ENCODE peak calls at places on chromosomes 12 and 14, in five cellular contexts. One of them, this sample, is unnamed.

GRCh38 chr12:42483534-42483857 is 106.0 kb downstream of the PRICKLE1 start:
- DNase-seq in K562: peak
- DNase-seq in HepG2: no peak
- DNase-seq in WTC11: no peak
- DNase-seq in HCT116: no peak
- DNase-seq in this sample: peak

GRCh38 chr12:112107728-112108447 is 695 bp downstream of the NAA25 start:
- DNase-seq in K562: peak
- DNase-seq in HepG2: no peak
- DNase-seq in WTC11: peak
- DNase-seq in HCT116: no peak
- DNase-seq in this sample: peak

GRCh38 chr12:22658214-22658613 is 33.2 kb downstream of the ETNK1 start:
- DNase-seq in K562: no peak
- DNase-seq in HepG2: no peak
- DNase-seq in WTC11: no peak
- DNase-seq in HCT116: no peak
- DNase-seq in this sample: no peak

GRCh38 chr14:98507269-98507668 is 764.7 kb downstream of the BCL11B start:
- DNase-seq in K562: no peak
- DNase-seq in HepG2: no peak
- DNase-seq in WTC11: no peak
- DNase-seq in HCT116: no peak
- DNase-seq in this sample: no peak

GRCh38 chr12:108914031-108914630 is 34.2 kb downstream of the DAO start:
- DNase-seq in K562: no peak
- DNase-seq in HepG2: no peak
- DNase-seq in WTC11: no peak
- DNase-seq in HCT116: no peak
- DNase-seq in this sample: no peak

GRCh38 chr14:62824086-62824485 is 221.2 kb downstream of the KCNH5 start:
- DNase-seq in K562: no peak
- DNase-seq in HepG2: no peak
- DNase-seq in WTC11: no peak
- DNase-seq in HCT116: no peak
- DNase-seq in this sample: no peak

GRCh38 chr14:74582910-74583581 is 29.0 kb downstream of the LTBP2 start:
- DNase-seq in K562: no peak
- DNase-seq in HepG2: no peak
- DNase-seq in WTC11: no peak
- DNase-seq in HCT116: no peak
- DNase-seq in this sample: no peak

GRCh38 chr12:122062832-122063690 is 15.5 kb upstream of the MLXIP start:
- DNase-seq in K562: peak
- DNase-seq in HepG2: peak
- DNase-seq in WTC11: no peak
- DNase-seq in HCT116: peak
- DNase-seq in this sample: no peak

GRCh38 chr12:52230364-52231281 is 2.4 kb upstream of the KRT7 start:
- DNase-seq in K562: no peak
- DNase-seq in HepG2: no peak
- DNase-seq in WTC11: no peak
- DNase-seq in HCT116: no peak
- DNase-seq in this sample: no peak

GRCh38 chr14:91901449-91902250 is 34.3 kb upstream of the TC2N start:
- DNase-seq in K562: no peak
- DNase-seq in HepG2: no peak
- DNase-seq in WTC11: no peak
- DNase-seq in HCT116: no peak
- DNase-seq in this sample: no peak

GRCh38 chr12:332581-333205 is 56.4 kb downstream of the KDM5A start:
- DNase-seq in K562: no peak
- DNase-seq in HepG2: no peak
- DNase-seq in WTC11: no peak
- DNase-seq in HCT116: no peak
- DNase-seq in this sample: no peak

GRCh38 chr12:80157640-80158039 is 58.3 kb downstream of the OTOGL start:
- DNase-seq in K562: no peak
- DNase-seq in HepG2: no peak
- DNase-seq in WTC11: no peak
- DNase-seq in HCT116: no peak
- DNase-seq in this sample: no peak

GRCh38 chr12:20142956-20143355 is 225.4 kb upstream of the PDE3A start:
- DNase-seq in K562: no peak
- DNase-seq in HepG2: no peak
- DNase-seq in WTC11: no peak
- DNase-seq in HCT116: no peak
- DNase-seq in this sample: peak

GRCh38 chr14:75399819-75400678 is 27.8 kb upstream of the JDP2 start:
- DNase-seq in K562: no peak
- DNase-seq in HepG2: no peak
- DNase-seq in WTC11: no peak
- DNase-seq in HCT116: no peak
- DNase-seq in this sample: no peak

GRCh38 chr12:99352269-99352668 is 295.3 kb upstream of the GARIN6 start:
- DNase-seq in K562: no peak
- DNase-seq in HepG2: no peak
- DNase-seq in WTC11: no peak
- DNase-seq in HCT116: no peak
- DNase-seq in this sample: no peak

GRCh38 chr12:1920971-1921370 is 2.5 kb upstream of the CACNA2D4 start:
- DNase-seq in K562: no peak
- DNase-seq in HepG2: no peak
- DNase-seq in WTC11: no peak
- DNase-seq in HCT116: no peak
- DNase-seq in this sample: peak

GRCh38 chr14:72567226-72567625 is 326.7 kb downstream of the DPF3 start:
- DNase-seq in K562: peak
- DNase-seq in HepG2: no peak
- DNase-seq in WTC11: no peak
- DNase-seq in HCT116: no peak
- DNase-seq in this sample: no peak

GRCh38 chr12:8011331-8011730 is 21.2 kb upstream of the FOXJ2 start:
- DNase-seq in K562: no peak
- DNase-seq in HepG2: no peak
- DNase-seq in WTC11: no peak
- DNase-seq in HCT116: no peak
- DNase-seq in this sample: no peak

GRCh38 chr12:22744197-22744596 is 119.2 kb downstream of the ETNK1 start:
- DNase-seq in K562: no peak
- DNase-seq in HepG2: no peak
- DNase-seq in WTC11: no peak
- DNase-seq in HCT116: no peak
- DNase-seq in this sample: no peak

GRCh38 chr12:100733817-100734593 is 60.6 kb upstream of the ANO4 start:
- DNase-seq in K562: no peak
- DNase-seq in HepG2: peak
- DNase-seq in WTC11: no peak
- DNase-seq in HCT116: peak
- DNase-seq in this sample: peak

GRCh38 chr12:57852620-57853509 is 6.3 kb upstream of the CTDSP2 start:
- DNase-seq in K562: peak
- DNase-seq in HepG2: peak
- DNase-seq in WTC11: peak
- DNase-seq in HCT116: no peak
- DNase-seq in this sample: no peak

DNA sequence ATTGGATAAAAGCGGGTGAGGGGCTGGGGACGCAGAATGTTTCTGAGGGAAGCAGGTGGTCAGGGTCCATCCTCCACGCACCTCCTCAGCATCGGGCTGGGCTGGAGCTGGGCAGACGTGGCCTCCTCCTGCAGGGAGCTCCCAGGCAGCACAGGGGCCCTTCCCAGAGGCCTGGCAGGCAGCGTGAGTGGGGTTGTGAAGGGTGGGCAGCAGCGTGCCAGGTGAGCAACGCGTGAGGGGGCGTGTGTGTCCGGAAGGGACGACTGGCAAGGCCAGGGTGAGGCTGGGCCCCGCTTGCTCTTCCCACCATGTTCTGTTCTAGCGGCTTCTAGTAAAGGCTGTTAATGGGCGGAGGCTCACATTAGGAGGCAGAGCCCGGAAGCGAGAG is 17.1 kb downstream of the ANKRD9 start:
- DNase-seq in K562: no peak
- DNase-seq in HepG2: no peak
- DNase-seq in WTC11: no peak
- DNase-seq in HCT116: no peak
- DNase-seq in this sample: no peak
- TF ChIP-seq SP1 in K562: no peak
- TF ChIP-seq SP1 in HepG2: no peak
- TF ChIP-seq SP1 in WTC11: no peak
- TF ChIP-seq SP1 in HCT116: no peak
- TF ChIP-seq SP1 in this sample: no peak

DNA sequence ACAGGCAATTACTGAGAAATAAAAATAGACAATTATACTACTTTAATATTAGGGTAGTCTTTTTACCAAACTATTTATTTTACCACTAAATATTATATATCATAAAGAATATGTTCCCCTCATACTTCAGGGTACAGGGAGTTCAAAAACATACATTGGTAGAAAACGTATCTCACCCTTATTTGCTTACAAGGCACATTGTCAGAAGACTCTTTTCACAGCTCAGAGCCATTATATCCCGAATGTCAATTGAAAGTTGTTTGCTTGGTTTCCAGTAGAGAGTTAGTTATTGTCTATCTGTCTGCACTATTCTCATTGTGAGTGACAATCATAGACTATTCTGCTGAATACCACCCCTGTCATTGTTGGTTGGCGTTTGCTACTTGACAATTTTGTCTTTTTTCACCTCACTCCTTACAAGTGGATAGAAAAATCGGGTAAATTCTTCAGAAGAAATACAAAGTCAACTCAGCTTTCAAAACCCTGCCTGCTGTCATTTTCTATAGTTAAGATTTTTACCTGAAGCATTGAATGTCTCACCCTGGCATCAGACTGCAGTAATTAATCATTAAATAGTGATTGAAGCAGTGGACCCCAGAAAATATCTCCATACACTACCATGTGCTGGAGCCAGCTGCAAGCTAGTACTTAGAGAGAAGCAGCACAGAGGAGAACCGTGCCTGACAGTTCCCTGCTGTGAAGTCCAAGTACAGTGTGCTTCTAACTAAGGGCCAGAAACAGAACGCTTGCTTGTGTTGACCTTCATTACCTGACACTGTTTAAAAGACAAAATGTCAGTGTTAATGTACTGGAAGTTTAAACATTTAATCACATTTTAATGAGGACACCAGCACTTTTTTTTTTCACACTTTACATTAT is 510.6 kb downstream of the RERGL start:
- DNase-seq in K562: no peak
- DNase-seq in HepG2: no peak
- DNase-seq in WTC11: no peak
- DNase-seq in HCT116: no peak
- DNase-seq in this sample: no peak
- TF ChIP-seq SP1 in K562: no peak
- TF ChIP-seq SP1 in HepG2: no peak
- TF ChIP-seq SP1 in WTC11: no peak
- TF ChIP-seq SP1 in HCT116: no peak
- TF ChIP-seq SP1 in this sample: no peak

GRCh38 chr14:50791201-50791600 is 39.8 kb downstream of the NIN start:
- DNase-seq in K562: no peak
- DNase-seq in HepG2: no peak
- DNase-seq in WTC11: no peak
- DNase-seq in HCT116: no peak
- DNase-seq in this sample: no peak
- TF ChIP-seq SP1 in K562: no peak
- TF ChIP-seq SP1 in HepG2: no peak
- TF ChIP-seq SP1 in WTC11: no peak
- TF ChIP-seq SP1 in HCT116: no peak
- TF ChIP-seq SP1 in this sample: no peak

GRCh38 chr12:110971189-110971920 is 51.0 kb upstream of the MYL2 start:
- DNase-seq in K562: no peak
- DNase-seq in HepG2: no peak
- DNase-seq in WTC11: no peak
- DNase-seq in HCT116: no peak
- DNase-seq in this sample: no peak
- TF ChIP-seq SP1 in K562: no peak
- TF ChIP-seq SP1 in HepG2: no peak
- TF ChIP-seq SP1 in WTC11: no peak
- TF ChIP-seq SP1 in HCT116: no peak
- TF ChIP-seq SP1 in this sample: no peak

GRCh38 chr14:68549057-68549421 is 243.8 kb downstream of the ZFP36L1 start:
- DNase-seq in K562: peak
- DNase-seq in HepG2: no peak
- DNase-seq in WTC11: no peak
- DNase-seq in HCT116: peak
- DNase-seq in this sample: no peak

GRCh38 chr14:68552075-68552474 is 240.8 kb downstream of the ZFP36L1 start:
- DNase-seq in K562: no peak
- DNase-seq in HepG2: no peak
- DNase-seq in WTC11: no peak
- DNase-seq in HCT116: no peak
- DNase-seq in this sample: no peak

GRCh38 chr14:68551045-68551683 is 241.7 kb downstream of the ZFP36L1 start:
- DNase-seq in K562: no peak
- DNase-seq in HepG2: no peak
- DNase-seq in WTC11: no peak
- DNase-seq in HCT116: no peak
- DNase-seq in this sample: no peak

GRCh38 chr14:68548194-68549056 is 244.4 kb downstream of the ZFP36L1 start:
- DNase-seq in K562: no peak
- DNase-seq in HepG2: no peak
- DNase-seq in WTC11: no peak
- DNase-seq in HCT116: peak
- DNase-seq in this sample: peak

GRCh38 chr14:68549966-68550705 is 242.7 kb downstream of the ZFP36L1 start:
- DNase-seq in K562: no peak
- DNase-seq in HepG2: no peak
- DNase-seq in WTC11: no peak
- DNase-seq in HCT116: no peak
- DNase-seq in this sample: no peak
- TF ChIP-seq SP1 in K562: no peak
- TF ChIP-seq SP1 in HepG2: no peak
- TF ChIP-seq SP1 in WTC11: no peak
- TF ChIP-seq SP1 in HCT116: no peak
- TF ChIP-seq SP1 in this sample: no peak

GRCh38 chr12:31985832-31986231 is 26.6 kb downstream of the RESF1 start:
- DNase-seq in K562: no peak
- DNase-seq in HepG2: no peak
- DNase-seq in WTC11: no peak
- DNase-seq in HCT116: no peak
- DNase-seq in this sample: no peak

GRCh38 chr12:31989987-31990386 is 30.8 kb downstream of the RESF1 start:
- DNase-seq in K562: no peak
- DNase-seq in HepG2: no peak
- DNase-seq in WTC11: no peak
- DNase-seq in HCT116: no peak
- DNase-seq in this sample: no peak

GRCh38 chr12:31989571-31989970 is 30.4 kb downstream of the RESF1 start:
- DNase-seq in K562: no peak
- DNase-seq in HepG2: no peak
- DNase-seq in WTC11: no peak
- DNase-seq in HCT116: no peak
- DNase-seq in this sample: no peak

GRCh38 chr12:31991815-31992214 is 32.6 kb downstream of the RESF1 start:
- DNase-seq in K562: no peak
- DNase-seq in HepG2: no peak
- DNase-seq in WTC11: no peak
- DNase-seq in HCT116: no peak
- DNase-seq in this sample: no peak

GRCh38 chr12:31991146-31991545 is 31.9 kb downstream of the RESF1 start:
- DNase-seq in K562: no peak
- DNase-seq in HepG2: no peak
- DNase-seq in WTC11: no peak
- DNase-seq in HCT116: no peak
- DNase-seq in this sample: no peak
- TF ChIP-seq SP1 in K562: no peak
- TF ChIP-seq SP1 in HepG2: no peak
- TF ChIP-seq SP1 in WTC11: no peak
- TF ChIP-seq SP1 in HCT116: no peak
- TF ChIP-seq SP1 in this sample: no peak